ENCODE peak calls at places on chromosomes 2 and 18, in eight cellular contexts. I is body of pancreas, G is HCT116, D is mammary epithelial cell, N is heart right ventricle, P is GM06990, K is IMR-90, W is endothelial cell of umbilical vein. C is an unnamed sample. For H3K36me3, the result is how much of the 10 kb centered on the place peaks cover.

GRCh38 chr2:231228223-231228622 is 29.8 kb downstream of the ARMC9 start:
- DNase-seq in I (no peak), G (no peak), D (no peak), N (no peak), P (peak), K (no peak), W (no peak), C (no peak)

GRCh38 chr2:96760986-96761832 is 507 bp downstream of the CNNM4 start:
- DNase-seq in I (peak), G (no peak), D (no peak), N (no peak), P (no peak), K (no peak), W (peak), C (peak)

GRCh38 chr2:113142290-113142689 is 14.9 kb downstream of the IL1RN start:
- DNase-seq in I (no peak), G (no peak), D (no peak), N (no peak), P (no peak), K (no peak), W (no peak), C (no peak)

GRCh38 chr2:71923887-71924533 is 223.7 kb downstream of the CYP26B1 start:
- DNase-seq in I (peak), G (peak), D (peak), N (peak), P (no peak), K (peak), W (peak), C (peak)

GRCh38 chr18:75068682-75069435 is 140.1 kb downstream of the PTGR3 start:
- DNase-seq in I (no peak), G (no peak), D (no peak), N (no peak), P (no peak), K (no peak), W (peak), C (no peak)

GRCh38 chr2:219645631-219646527 is 18.4 kb downstream of the SLC4A3 start:
- DNase-seq in I (no peak), G (peak), D (peak), N (no peak), P (no peak), K (peak), W (no peak), C (peak)

GRCh38 chr2:179440642-179441251 is 176.1 kb upstream of the SESTD1 start:
- DNase-seq in I (no peak), G (peak), D (no peak), N (no peak), P (peak), K (peak), W (no peak), C (no peak)

GRCh38 chr2:73218298-73218697 is 4.3 kb downstream of the SMYD5 start:
- DNase-seq in I (no peak), G (no peak), D (peak), N (peak), P (no peak), K (peak), W (no peak), C (peak)

GRCh38 chr2:190589008-190589407 is 54.5 kb upstream of the NEMP2 start:
- DNase-seq in I (no peak), G (no peak), D (no peak), N (no peak), P (no peak), K (no peak), W (no peak), C (no peak)

GRCh38 chr2:147374410-147374811 is 470.4 kb upstream of the ACVR2A start:
- DNase-seq in I (no peak), G (no peak), D (no peak), N (no peak), P (no peak), K (no peak), W (no peak), C (no peak)

GRCh38 chr2:30915485-30915884 is 108.2 kb upstream of the CAPN13 start:
- DNase-seq in I (peak), G (peak), D (peak), N (peak), P (no peak), K (peak), W (no peak), C (peak)

GRCh38 chr2:9941196-9941995 is 10.1 kb upstream of the GRHL1 start:
- DNase-seq in I (no peak), G (no peak), D (peak), N (no peak), P (no peak), K (peak), W (no peak), C (peak)

GRCh38 chr2:137049518-137049917 is 284.2 kb downstream of the THSD7B start:
- DNase-seq in I (no peak), G (no peak), D (no peak), N (no peak), P (no peak), K (no peak), W (no peak), C (no peak)

GRCh38 chr18:22817844-22818243 is 115.3 kb upstream of the RBBP8 start:
- DNase-seq in I (no peak), G (no peak), D (peak), N (no peak), P (no peak), K (peak), W (peak), C (no peak)

GRCh38 chr2:158489366-158490112 is 32.8 kb downstream of the PKP4 start:
- DNase-seq in I (no peak), G (no peak), D (no peak), N (no peak), P (no peak), K (no peak), W (peak), C (no peak)

GRCh38 chr2:136058951-136059530 is 58.9 kb downstream of the CXCR4 start:
- DNase-seq in I (no peak), G (no peak), D (no peak), N (no peak), P (peak), K (no peak), W (no peak), C (no peak)

GRCh38 chr2:163610817-163611556 is 124.8 kb downstream of the FIGN start:
- DNase-seq in I (no peak), G (peak), D (no peak), N (no peak), P (no peak), K (no peak), W (no peak), C (no peak)

GRCh38 chr18:54392621-54393023 is 34.9 kb downstream of the C18orf54 start:
- DNase-seq in I (no peak), G (peak), D (peak), N (no peak), P (peak), K (peak), W (peak), C (peak)

GRCh38 chr2:33033524-33034150 is 86.9 kb downstream of the LTBP1 start:
- DNase-seq in I (no peak), G (peak), D (peak), N (no peak), P (no peak), K (peak), W (peak), C (peak)

GRCh38 chr2:77054938-77055337 is 467.2 kb downstream of the LRRTM4 start:
- DNase-seq in I (no peak), G (no peak), D (no peak), N (no peak), P (no peak), K (no peak), W (no peak), C (no peak)

GRCh38 chr2:134431837-134432437 is 178.1 kb downstream of the MGAT5 start:
- DNase-seq in I (no peak), G (no peak), D (peak), N (no peak), P (no peak), K (peak), W (peak), C (no peak)

GRCh38 chr2:181394741-181395437 is 62.3 kb upstream of the ITGA4 start:
- DNase-seq in I (no peak), G (no peak), D (no peak), N (no peak), P (no peak), K (no peak), W (no peak), C (no peak)

GRCh38 chr2:33848486-33848885 is 249.4 kb upstream of the FAM98A start:
- DNase-seq in I (no peak), G (no peak), D (peak), N (no peak), P (no peak), K (peak), W (no peak), C (peak)

GRCh38 chr2:134988994-134989605 is 58.1 kb downstream of the MAP3K19 start:
- DNase-seq in I (no peak), G (peak), D (peak), N (no peak), P (no peak), K (peak), W (peak), C (no peak)

GRCh38 chr2:191620144-191620543 is 57.8 kb upstream of the NABP1 start:
- DNase-seq in I (no peak), G (no peak), D (peak), N (no peak), P (no peak), K (peak), W (no peak), C (no peak)

GRCh38 chr2:239685965-239686364 is 285.1 kb upstream of the HDAC4 start:
- DNase-seq in I (no peak), G (no peak), D (no peak), N (no peak), P (no peak), K (no peak), W (no peak), C (no peak)

GRCh38 chr2:15834381-15835031 is 105.8 kb upstream of the MYCN start:
- DNase-seq in I (no peak), G (no peak), D (no peak), N (no peak), P (no peak), K (no peak), W (no peak), C (no peak)

GRCh38 chr2:212595036-212595654 is 56.5 kb upstream of the ERBB4 start:
- DNase-seq in I (no peak), G (peak), D (peak), N (no peak), P (peak), K (peak), W (no peak), C (no peak)

GRCh38 chr2:91442246-91442905 is 2750.9 kb downstream of the RPIA start:
- DNase-seq in I (peak), G (no peak), D (peak), N (no peak), P (peak), K (no peak), W (peak), C (no peak)

GRCh38 chr2:120244656-120245519 is 7.8 kb upstream of the RALB start:
- DNase-seq in I (no peak), G (no peak), D (no peak), N (no peak), P (no peak), K (no peak), W (no peak), C (no peak)

GRCh38 chr2:172869861-172870260 is 134.2 kb downstream of the RAPGEF4 start:
- DNase-seq in I (no peak), G (no peak), D (no peak), N (no peak), P (no peak), K (no peak), W (no peak), C (no peak)

GRCh38 chr2:21415234-21415633 is 291.5 kb downstream of the TDRD15 start:
- DNase-seq in I (no peak), G (no peak), D (no peak), N (no peak), P (no peak), K (no peak), W (no peak), C (no peak)

GRCh38 chr2:168708099-168708498 is 94.3 kb upstream of the NOSTRIN start:
- DNase-seq in I (no peak), G (no peak), D (no peak), N (no peak), P (no peak), K (no peak), W (no peak), C (no peak)

GRCh38 chr2:168711091-168711490 is 91.3 kb upstream of the NOSTRIN start:
- DNase-seq in I (no peak), G (no peak), D (no peak), N (no peak), P (no peak), K (no peak), W (no peak), C (no peak)

GRCh38 chr2:168715849-168716248 is 86.6 kb upstream of the NOSTRIN start:
- DNase-seq in I (no peak), G (no peak), D (no peak), N (no peak), P (no peak), K (no peak), W (no peak), C (no peak)

GRCh38 chr2:168713325-168713724 is 89.1 kb upstream of the NOSTRIN start:
- DNase-seq in I (no peak), G (no peak), D (no peak), N (no peak), P (no peak), K (no peak), W (no peak), C (no peak)

DNA sequence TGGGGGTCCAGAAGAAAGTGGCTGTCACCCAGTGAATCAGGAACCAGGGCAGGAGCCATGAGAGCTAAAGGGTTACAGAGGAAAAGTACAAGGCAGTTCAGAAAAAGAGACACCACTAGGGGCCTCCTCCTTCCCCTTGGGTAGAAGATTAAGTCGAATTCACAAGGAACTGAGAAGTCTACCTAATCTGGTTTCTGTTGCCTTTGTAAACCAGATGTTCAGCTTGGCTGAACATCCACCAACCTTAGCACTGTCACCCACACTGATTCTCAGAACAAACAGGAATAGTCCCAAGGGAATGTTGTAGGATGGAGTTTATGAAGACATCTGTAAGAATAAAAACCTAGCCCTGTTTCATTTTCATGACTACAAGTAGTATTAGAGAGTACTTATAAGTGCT is 90.4 kb upstream of the NOSTRIN start:
- DNase-seq in I (no peak), G (no peak), D (no peak), N (no peak), P (peak), K (no peak), W (no peak), C (no peak)
- TF ChIP-seq CTCF in I (no peak), G (no peak), D (no peak), N (no peak), P (peak), K (no peak), W (no peak), C (peak)

GRCh38 chr2:144161061-144161460 is 358.9 kb downstream of the ZEB2 start:
- DNase-seq in I (no peak), G (no peak), D (peak), N (no peak), P (no peak), K (no peak), W (no peak), C (no peak)
- H3K36me3 ChIP-seq in I (under half), G (under half), D (under half), N (under half), P (under half), K (under half), W (under half), C (under half)

GRCh38 chr2:99694331-99694730 is 204.5 kb upstream of the REV1 start:
- DNase-seq in I (no peak), G (no peak), D (no peak), N (no peak), P (no peak), K (no peak), W (no peak), C (no peak)

GRCh38 chr2:99689135-99689742 is 199.4 kb upstream of the REV1 start:
- DNase-seq in I (no peak), G (no peak), D (no peak), N (no peak), P (no peak), K (no peak), W (no peak), C (no peak)

GRCh38 chr2:99692785-99693184 is 203.0 kb upstream of the REV1 start:
- DNase-seq in I (no peak), G (no peak), D (no peak), N (no peak), P (no peak), K (no peak), W (no peak), C (no peak)

GRCh38 chr2:99688699-99689098 is 198.9 kb upstream of the REV1 start:
- DNase-seq in I (no peak), G (no peak), D (no peak), N (no peak), P (no peak), K (no peak), W (no peak), C (no peak)

GRCh38 chr2:99691931-99692330 is 202.1 kb upstream of the REV1 start:
- DNase-seq in I (no peak), G (no peak), D (no peak), N (peak), P (no peak), K (no peak), W (no peak), C (no peak)
- H3K4me3 ChIP-seq in I (no peak), G (no peak), D (no peak), N (no peak), P (no peak), K (no peak), W (no peak), C (no peak)

GRCh38 chr2:168350380-168350779 is 103.0 kb upstream of the STK39 start:
- DNase-seq in I (peak), G (no peak), D (no peak), N (no peak), P (no peak), K (no peak), W (peak), C (no peak)

GRCh38 chr2:168345601-168346000 is 98.2 kb upstream of the STK39 start:
- DNase-seq in I (no peak), G (no peak), D (no peak), N (no peak), P (no peak), K (no peak), W (no peak), C (no peak)

GRCh38 chr2:168344706-168345105 is 97.3 kb upstream of the STK39 start:
- DNase-seq in I (no peak), G (no peak), D (no peak), N (no peak), P (no peak), K (no peak), W (no peak), C (no peak)

GRCh38 chr2:168346725-168347477 is 99.5 kb upstream of the STK39 start:
- DNase-seq in I (peak), G (peak), D (peak), N (peak), P (peak), K (peak), W (peak), C (peak)

GRCh38 chr2:168348076-168348475 is 100.7 kb upstream of the STK39 start:
- DNase-seq in I (peak), G (peak), D (no peak), N (peak), P (no peak), K (peak), W (peak), C (peak)
- TF ChIP-seq CTCF in I (peak), G (peak), D (peak), N (no peak), P (peak), K (peak), W (peak), C (peak)